ENCODE peak calls at places on chromosomes 7 and 10, in four cellular contexts. D, X, G and F are unnamed samples.

GRCh38 chr7:5492249-5493020 is 68.8 kb upstream of the TNRC18 start:
- DNase-seq in D (peak; percentile 65), X (no peak), G (no peak), F (no peak)

GRCh38 chr7:33262476-33262875 is 133.1 kb downstream of the BBS9 start:
- DNase-seq in D (no peak), X (no peak), G (no peak), F (no peak)

GRCh38 chr10:62788861-62789467 is 15.6 kb upstream of the ADO start:
- DNase-seq in D (no peak), X (no peak), G (no peak), F (no peak)

GRCh38 chr10:59340279-59340678 is 22.1 kb downstream of the FAM13C start:
- DNase-seq in D (no peak), X (peak; percentile 26), G (no peak), F (no peak)

GRCh38 chr7:151690597-151690996 is 170.9 kb upstream of the RHEB start:
- DNase-seq in D (no peak), X (no peak), G (no peak), F (no peak)

GRCh38 chr7:36474283-36475010 is 84.8 kb downstream of the ANLN start:
- DNase-seq in D (no peak), X (no peak), G (no peak), F (no peak)

GRCh38 chr10:95360122-95360715 is 69.4 kb upstream of the PDLIM1 start:
- DNase-seq in D (no peak), X (no peak), G (no peak), F (no peak)

GRCh38 chr10:131788386-131788785 is 112.4 kb upstream of the PPP2R2D start:
- DNase-seq in D (no peak), X (no peak), G (no peak), F (no peak)

GRCh38 chr7:116030626-116031276 is at the start of gene TFEC:
- DNase-seq in D (no peak), X (no peak), G (no peak), F (no peak)

GRCh38 chr7:37524056-37524455 is 75.4 kb upstream of the ELMO1 start:
- DNase-seq in D (no peak), X (no peak), G (no peak), F (no peak)